ENCODE peak calls at places on chromosomes 6 and 20, in five cellular contexts. A is spleen; P is GM20000; Z is heart left ventricle; Q is CD8-positive, alpha-beta T cell. F is an unnamed sample.

GRCh38 chr6:1472643-1473042 is 83.3 kb downstream of the FOXF2 start:
- DNase-seq in A (no peak), P (no peak), Z (no peak), Q (no peak), F (no peak)

GRCh38 chr20:4854502-4854901 is 132.8 kb downstream of the PRND start:
- DNase-seq in A (no peak), P (no peak), Z (no peak), Q (no peak), F (no peak)

GRCh38 chr6:149065658-149066556 is 251.6 kb upstream of the TAB2 start:
- DNase-seq in A (peak), P (peak), Z (no peak), Q (peak), F (peak)

GRCh38 chr6:36962874-36963273 is 8.3 kb downstream of the PI16 start:
- DNase-seq in A (peak), P (peak), Z (peak), Q (peak), F (peak)

GRCh38 chr6:3398755-3399671 is 57.8 kb downstream of the SLC22A23 start:
- DNase-seq in A (no peak), P (no peak), Z (no peak), Q (no peak), F (no peak)

GRCh38 chr6:87944541-87944954 is 103.1 kb upstream of the SPACA1 start:
- DNase-seq in A (no peak), P (peak), Z (peak), Q (no peak), F (no peak)

GRCh38 chr6:21502682-21503081 is 90.9 kb upstream of the SOX4 start:
- DNase-seq in A (no peak), P (no peak), Z (no peak), Q (no peak), F (no peak)

GRCh38 chr20:24339179-24339578 is 130.2 kb upstream of the SYNDIG1 start:
- DNase-seq in A (no peak), P (no peak), Z (no peak), Q (no peak), F (no peak)

GRCh38 chr20:57388953-57389694 is 2.1 kb upstream of the RBM38 start:
- DNase-seq in A (peak), P (peak), Z (peak), Q (no peak), F (no peak)

DNA sequence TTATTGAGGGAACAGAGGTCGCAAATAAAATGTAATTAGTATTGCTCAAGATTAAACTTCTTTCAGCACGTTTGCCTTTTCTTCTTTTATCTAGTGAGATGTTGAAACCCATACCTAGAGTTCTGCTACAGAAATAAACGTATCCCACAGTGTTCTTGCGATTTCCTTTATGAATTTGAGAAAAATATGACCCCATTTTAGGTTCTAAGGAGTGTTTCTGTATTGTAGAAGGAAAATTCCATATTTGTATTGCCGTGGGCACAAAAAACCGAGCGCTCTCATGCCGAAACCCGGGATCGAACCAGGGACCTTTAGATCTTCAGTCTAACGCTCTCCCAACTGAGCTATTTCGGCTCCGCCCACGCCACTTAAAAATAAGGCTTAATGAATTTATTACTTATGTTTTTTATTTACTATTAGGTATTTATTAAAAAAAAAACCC is 23.7 kb downstream of the ZNF311 start:
- DNase-seq in A (peak), P (no peak), Z (peak), Q (peak), F (peak)
- TF ChIP-seq CTCF in A (no peak), P (no peak), Z (no peak), Q (no peak), F (no peak)

GRCh38 chr6:110486756-110487155 is 10.3 kb upstream of the SLC22A16 start:
- DNase-seq in A (no peak), P (no peak), Z (no peak), Q (no peak), F (no peak)

GRCh38 chr6:110481081-110481480 is 4.7 kb upstream of the SLC22A16 start:
- DNase-seq in A (no peak), P (no peak), Z (no peak), Q (no peak), F (no peak)

GRCh38 chr6:110482774-110483400 is 6.5 kb upstream of the SLC22A16 start:
- DNase-seq in A (no peak), P (no peak), Z (no peak), Q (no peak), F (no peak)

GRCh38 chr6:110485461-110485860 is 9.0 kb upstream of the SLC22A16 start:
- DNase-seq in A (no peak), P (no peak), Z (no peak), Q (no peak), F (no peak)

GRCh38 chr6:110484321-110484720 is 7.9 kb upstream of the SLC22A16 start:
- DNase-seq in A (no peak), P (no peak), Z (no peak), Q (no peak), F (no peak)
- TF ChIP-seq CTCF in A (no peak), P (no peak), Z (no peak), Q (no peak), F (no peak)

GRCh38 chr6:122868137-122868536 is 79.1 kb downstream of the SMPDL3A start:
- DNase-seq in A (no peak), P (no peak), Z (no peak), Q (no peak), F (no peak)

GRCh38 chr6:122871079-122871478 is 82.0 kb downstream of the SMPDL3A start:
- DNase-seq in A (no peak), P (no peak), Z (no peak), Q (no peak), F (no peak)

GRCh38 chr6:122872311-122872710 is 83.3 kb downstream of the SMPDL3A start:
- DNase-seq in A (no peak), P (no peak), Z (no peak), Q (no peak), F (no peak)

GRCh38 chr6:122869437-122870024 is 80.5 kb downstream of the SMPDL3A start:
- DNase-seq in A (no peak), P (peak), Z (peak), Q (no peak), F (no peak)
- TF ChIP-seq CTCF in A (no peak), P (peak), Z (peak), Q (no peak), F (peak)

GRCh38 chr6:43355862-43356590 is 13.4 kb downstream of the ZNF318 start:
- DNase-seq in A (no peak), P (peak), Z (no peak), Q (no peak), F (no peak)
- TF ChIP-seq CTCF in A (no peak), P (peak), Z (peak), Q (no peak), F (peak)

F was measured in GM12864.